ENCODE peak calls at places on chromosomes 16 and 17, in eight cellular contexts. One of them, this sample, is unnamed.

GRCh38 chr17:4715071-4715749 is 4.8 kb downstream of the ARRB2 start:
- DNase-seq in NCI-H1694 treated with DMSO at 0.1 percent for 48 hours: no peak
- DNase-seq in heart right ventricle: no peak
- DNase-seq in activated effector memory CD4-positive, alpha-beta T cell treated with anti-CD3 and anti-CD28 coated beads, Interleukin-2, amount 50 U/mL, for 16 hours: peak
- DNase-seq in kidney glomerular epithelial cell: no peak
- DNase-seq in foreskin fibroblast: no peak
- DNase-seq in head of caudate nucleus: no peak
- DNase-seq in dermis blood vessel endothelial cell: no peak
- DNase-seq in this sample: no peak

GRCh38 chr17:53894591-53894990 is 71.9 kb downstream of the KIF2B start:
- DNase-seq in heart right ventricle: no peak
- DNase-seq in activated effector memory CD4-positive, alpha-beta T cell treated with anti-CD3 and anti-CD28 coated beads, Interleukin-2, amount 50 U/mL, for 16 hours: no peak
- DNase-seq in head of caudate nucleus: no peak
- DNase-seq in foreskin fibroblast: no peak
- DNase-seq in kidney glomerular epithelial cell: no peak
- DNase-seq in dermis blood vessel endothelial cell: no peak
- DNase-seq in NCI-H1694 treated with DMSO at 0.1 percent for 48 hours: no peak
- DNase-seq in this sample: no peak

GRCh38 chr16:27759301-27759871 is 209.4 kb downstream of the KATNIP start:
- DNase-seq in foreskin fibroblast: peak
- DNase-seq in NCI-H1694 treated with DMSO at 0.1 percent for 48 hours: no peak
- DNase-seq in activated effector memory CD4-positive, alpha-beta T cell treated with anti-CD3 and anti-CD28 coated beads, Interleukin-2, amount 50 U/mL, for 16 hours: no peak
- DNase-seq in head of caudate nucleus: no peak
- DNase-seq in dermis blood vessel endothelial cell: peak
- DNase-seq in heart right ventricle: no peak
- DNase-seq in kidney glomerular epithelial cell: no peak
- DNase-seq in this sample: no peak

GRCh38 chr17:44776628-44777393 is 18.0 kb downstream of the ADAM11 start:
- DNase-seq in dermis blood vessel endothelial cell: no peak
- DNase-seq in foreskin fibroblast: no peak
- DNase-seq in heart right ventricle: no peak
- DNase-seq in head of caudate nucleus: no peak
- DNase-seq in activated effector memory CD4-positive, alpha-beta T cell treated with anti-CD3 and anti-CD28 coated beads, Interleukin-2, amount 50 U/mL, for 16 hours: no peak
- DNase-seq in kidney glomerular epithelial cell: no peak
- DNase-seq in NCI-H1694 treated with DMSO at 0.1 percent for 48 hours: no peak
- DNase-seq in this sample: no peak

GRCh38 chr17:63001689-63002394 is 35.8 kb downstream of the TANC2 start:
- DNase-seq in NCI-H1694 treated with DMSO at 0.1 percent for 48 hours: no peak
- DNase-seq in kidney glomerular epithelial cell: no peak
- DNase-seq in dermis blood vessel endothelial cell: no peak
- DNase-seq in activated effector memory CD4-positive, alpha-beta T cell treated with anti-CD3 and anti-CD28 coated beads, Interleukin-2, amount 50 U/mL, for 16 hours: no peak
- DNase-seq in foreskin fibroblast: no peak
- DNase-seq in head of caudate nucleus: no peak
- DNase-seq in heart right ventricle: no peak
- DNase-seq in this sample: no peak

GRCh38 chr17:82334204-82334621 is 647 bp upstream of the SECTM1 start:
- DNase-seq in head of caudate nucleus: no peak
- DNase-seq in dermis blood vessel endothelial cell: no peak
- DNase-seq in heart right ventricle: no peak
- DNase-seq in NCI-H1694 treated with DMSO at 0.1 percent for 48 hours: no peak
- DNase-seq in activated effector memory CD4-positive, alpha-beta T cell treated with anti-CD3 and anti-CD28 coated beads, Interleukin-2, amount 50 U/mL, for 16 hours: no peak
- DNase-seq in kidney glomerular epithelial cell: no peak
- DNase-seq in foreskin fibroblast: no peak
- DNase-seq in this sample: no peak

GRCh38 chr17:27976331-27976730 is 66.1 kb upstream of the NLK start:
- DNase-seq in NCI-H1694 treated with DMSO at 0.1 percent for 48 hours: no peak
- DNase-seq in foreskin fibroblast: no peak
- DNase-seq in activated effector memory CD4-positive, alpha-beta T cell treated with anti-CD3 and anti-CD28 coated beads, Interleukin-2, amount 50 U/mL, for 16 hours: no peak
- DNase-seq in head of caudate nucleus: no peak
- DNase-seq in kidney glomerular epithelial cell: no peak
- DNase-seq in dermis blood vessel endothelial cell: no peak
- DNase-seq in heart right ventricle: no peak
- DNase-seq in this sample: no peak

GRCh38 chr17:219696-220095 is 38.2 kb upstream of the DOC2B start:
- DNase-seq in NCI-H1694 treated with DMSO at 0.1 percent for 48 hours: no peak
- DNase-seq in heart right ventricle: no peak
- DNase-seq in foreskin fibroblast: no peak
- DNase-seq in activated effector memory CD4-positive, alpha-beta T cell treated with anti-CD3 and anti-CD28 coated beads, Interleukin-2, amount 50 U/mL, for 16 hours: no peak
- DNase-seq in dermis blood vessel endothelial cell: no peak
- DNase-seq in head of caudate nucleus: no peak
- DNase-seq in kidney glomerular epithelial cell: no peak
- DNase-seq in this sample: no peak

GRCh38 chr17:2804912-2805311 is 8.7 kb downstream of the RAP1GAP2 start:
- DNase-seq in NCI-H1694 treated with DMSO at 0.1 percent for 48 hours: no peak
- DNase-seq in kidney glomerular epithelial cell: no peak
- DNase-seq in heart right ventricle: no peak
- DNase-seq in head of caudate nucleus: no peak
- DNase-seq in foreskin fibroblast: no peak
- DNase-seq in dermis blood vessel endothelial cell: no peak
- DNase-seq in activated effector memory CD4-positive, alpha-beta T cell treated with anti-CD3 and anti-CD28 coated beads, Interleukin-2, amount 50 U/mL, for 16 hours: no peak
- DNase-seq in this sample: no peak

GRCh38 chr16:81633680-81634379 is 145.3 kb upstream of the PLCG2 start:
- DNase-seq in foreskin fibroblast: no peak
- DNase-seq in heart right ventricle: no peak
- DNase-seq in head of caudate nucleus: no peak
- DNase-seq in activated effector memory CD4-positive, alpha-beta T cell treated with anti-CD3 and anti-CD28 coated beads, Interleukin-2, amount 50 U/mL, for 16 hours: no peak
- DNase-seq in NCI-H1694 treated with DMSO at 0.1 percent for 48 hours: no peak
- DNase-seq in dermis blood vessel endothelial cell: no peak
- DNase-seq in kidney glomerular epithelial cell: no peak
- DNase-seq in this sample: no peak

GRCh38 chr16:1858189-1858588 is 13.8 kb downstream of the MEIOB start:
- DNase-seq in head of caudate nucleus: no peak
- DNase-seq in activated effector memory CD4-positive, alpha-beta T cell treated with anti-CD3 and anti-CD28 coated beads, Interleukin-2, amount 50 U/mL, for 16 hours: no peak
- DNase-seq in heart right ventricle: no peak
- DNase-seq in kidney glomerular epithelial cell: no peak
- DNase-seq in dermis blood vessel endothelial cell: no peak
- DNase-seq in foreskin fibroblast: no peak
- DNase-seq in NCI-H1694 treated with DMSO at 0.1 percent for 48 hours: no peak
- DNase-seq in this sample: no peak

GRCh38 chr17:72393553-72393952 is 272.7 kb downstream of the SOX9 start:
- DNase-seq in activated effector memory CD4-positive, alpha-beta T cell treated with anti-CD3 and anti-CD28 coated beads, Interleukin-2, amount 50 U/mL, for 16 hours: no peak
- DNase-seq in kidney glomerular epithelial cell: peak
- DNase-seq in dermis blood vessel endothelial cell: peak
- DNase-seq in foreskin fibroblast: peak
- DNase-seq in head of caudate nucleus: no peak
- DNase-seq in NCI-H1694 treated with DMSO at 0.1 percent for 48 hours: no peak
- DNase-seq in heart right ventricle: no peak
- DNase-seq in this sample: no peak

GRCh38 chr16:67942200-67942509 is 1.8 kb downstream of the LCAT start:
- DNase-seq in head of caudate nucleus: peak
- DNase-seq in heart right ventricle: no peak
- DNase-seq in kidney glomerular epithelial cell: peak
- DNase-seq in activated effector memory CD4-positive, alpha-beta T cell treated with anti-CD3 and anti-CD28 coated beads, Interleukin-2, amount 50 U/mL, for 16 hours: peak
- DNase-seq in dermis blood vessel endothelial cell: peak
- DNase-seq in NCI-H1694 treated with DMSO at 0.1 percent for 48 hours: no peak
- DNase-seq in foreskin fibroblast: no peak
- DNase-seq in this sample: no peak

GRCh38 chr17:72432143-72432604 is 311.4 kb downstream of the SOX9 start:
- DNase-seq in activated effector memory CD4-positive, alpha-beta T cell treated with anti-CD3 and anti-CD28 coated beads, Interleukin-2, amount 50 U/mL, for 16 hours: no peak
- DNase-seq in foreskin fibroblast: peak
- DNase-seq in kidney glomerular epithelial cell: no peak
- DNase-seq in heart right ventricle: no peak
- DNase-seq in dermis blood vessel endothelial cell: no peak
- DNase-seq in NCI-H1694 treated with DMSO at 0.1 percent for 48 hours: peak
- DNase-seq in head of caudate nucleus: no peak
- DNase-seq in this sample: no peak

GRCh38 chr16:66959645-66960177 is 1.4 kb upstream of the CES3 start:
- DNase-seq in kidney glomerular epithelial cell: no peak
- DNase-seq in dermis blood vessel endothelial cell: no peak
- DNase-seq in foreskin fibroblast: no peak
- DNase-seq in head of caudate nucleus: no peak
- DNase-seq in NCI-H1694 treated with DMSO at 0.1 percent for 48 hours: peak
- DNase-seq in activated effector memory CD4-positive, alpha-beta T cell treated with anti-CD3 and anti-CD28 coated beads, Interleukin-2, amount 50 U/mL, for 16 hours: no peak
- DNase-seq in heart right ventricle: no peak
- DNase-seq in this sample: peak

GRCh38 chr16:56547949-56548567 is 16.8 kb upstream of the MT4 start:
- DNase-seq in kidney glomerular epithelial cell: no peak
- DNase-seq in head of caudate nucleus: no peak
- DNase-seq in foreskin fibroblast: no peak
- DNase-seq in dermis blood vessel endothelial cell: peak
- DNase-seq in activated effector memory CD4-positive, alpha-beta T cell treated with anti-CD3 and anti-CD28 coated beads, Interleukin-2, amount 50 U/mL, for 16 hours: no peak
- DNase-seq in heart right ventricle: no peak
- DNase-seq in NCI-H1694 treated with DMSO at 0.1 percent for 48 hours: no peak
- DNase-seq in this sample: no peak

GRCh38 chr17:43951750-43952149 is 2.0 kb downstream of the PYY start:
- DNase-seq in activated effector memory CD4-positive, alpha-beta T cell treated with anti-CD3 and anti-CD28 coated beads, Interleukin-2, amount 50 U/mL, for 16 hours: no peak
- DNase-seq in foreskin fibroblast: no peak
- DNase-seq in heart right ventricle: no peak
- DNase-seq in dermis blood vessel endothelial cell: no peak
- DNase-seq in head of caudate nucleus: no peak
- DNase-seq in NCI-H1694 treated with DMSO at 0.1 percent for 48 hours: no peak
- DNase-seq in kidney glomerular epithelial cell: no peak
- DNase-seq in this sample: no peak

GRCh38 chr16:69141936-69142335 is 9.5 kb downstream of the UTP4 start:
- DNase-seq in foreskin fibroblast: no peak
- DNase-seq in kidney glomerular epithelial cell: no peak
- DNase-seq in activated effector memory CD4-positive, alpha-beta T cell treated with anti-CD3 and anti-CD28 coated beads, Interleukin-2, amount 50 U/mL, for 16 hours: no peak
- DNase-seq in NCI-H1694 treated with DMSO at 0.1 percent for 48 hours: no peak
- DNase-seq in heart right ventricle: no peak
- DNase-seq in head of caudate nucleus: no peak
- DNase-seq in dermis blood vessel endothelial cell: no peak
- DNase-seq in this sample: no peak

GRCh38 chr17:956905-957304 is 22.7 kb downstream of the NXN start:
- DNase-seq in dermis blood vessel endothelial cell: peak
- DNase-seq in foreskin fibroblast: no peak
- DNase-seq in NCI-H1694 treated with DMSO at 0.1 percent for 48 hours: no peak
- DNase-seq in heart right ventricle: no peak
- DNase-seq in head of caudate nucleus: no peak
- DNase-seq in kidney glomerular epithelial cell: no peak
- DNase-seq in activated effector memory CD4-positive, alpha-beta T cell treated with anti-CD3 and anti-CD28 coated beads, Interleukin-2, amount 50 U/mL, for 16 hours: no peak
- DNase-seq in this sample: no peak

GRCh38 chr16:85419503-85420408 is 193.4 kb upstream of the GSE1 start:
- DNase-seq in NCI-H1694 treated with DMSO at 0.1 percent for 48 hours: no peak
- DNase-seq in kidney glomerular epithelial cell: peak
- DNase-seq in dermis blood vessel endothelial cell: no peak
- DNase-seq in foreskin fibroblast: no peak
- DNase-seq in activated effector memory CD4-positive, alpha-beta T cell treated with anti-CD3 and anti-CD28 coated beads, Interleukin-2, amount 50 U/mL, for 16 hours: peak
- DNase-seq in head of caudate nucleus: no peak
- DNase-seq in heart right ventricle: no peak
- DNase-seq in this sample: no peak

GRCh38 chr16:85227262-85227923 is 115.1 kb upstream of the CIBAR2 start:
- DNase-seq in kidney glomerular epithelial cell: peak
- DNase-seq in dermis blood vessel endothelial cell: no peak
- DNase-seq in activated effector memory CD4-positive, alpha-beta T cell treated with anti-CD3 and anti-CD28 coated beads, Interleukin-2, amount 50 U/mL, for 16 hours: no peak
- DNase-seq in heart right ventricle: no peak
- DNase-seq in head of caudate nucleus: no peak
- DNase-seq in foreskin fibroblast: no peak
- DNase-seq in NCI-H1694 treated with DMSO at 0.1 percent for 48 hours: peak
- DNase-seq in this sample: no peak

GRCh38 chr17:40323731-40324650 is 15.0 kb downstream of the RARA start:
- DNase-seq in heart right ventricle: peak
- DNase-seq in kidney glomerular epithelial cell: no peak
- DNase-seq in head of caudate nucleus: no peak
- DNase-seq in foreskin fibroblast: no peak
- DNase-seq in activated effector memory CD4-positive, alpha-beta T cell treated with anti-CD3 and anti-CD28 coated beads, Interleukin-2, amount 50 U/mL, for 16 hours: peak
- DNase-seq in dermis blood vessel endothelial cell: peak
- DNase-seq in NCI-H1694 treated with DMSO at 0.1 percent for 48 hours: no peak
- DNase-seq in this sample: peak

GRCh38 chr17:43326490-43327275 is 72.1 kb upstream of the ARL4D start:
- DNase-seq in foreskin fibroblast: no peak
- DNase-seq in head of caudate nucleus: no peak
- DNase-seq in heart right ventricle: no peak
- DNase-seq in activated effector memory CD4-positive, alpha-beta T cell treated with anti-CD3 and anti-CD28 coated beads, Interleukin-2, amount 50 U/mL, for 16 hours: no peak
- DNase-seq in dermis blood vessel endothelial cell: no peak
- DNase-seq in kidney glomerular epithelial cell: no peak
- DNase-seq in NCI-H1694 treated with DMSO at 0.1 percent for 48 hours: no peak
- DNase-seq in this sample: no peak